ENCODE peak calls at places on chromosomes 3 and 15, in four cellular contexts. Q is GM10248, L is WTC11, M is tibial artery. R is an unnamed sample.

GRCh38 chr3:17336291-17336690 is 406.1 kb downstream of the TBC1D5 start:
- DNase-seq in Q (no peak), L (no peak), M (no peak), R (no peak)

GRCh38 chr15:70523634-70524033 is 239.7 kb downstream of the UACA start:
- DNase-seq in Q (no peak), L (no peak), M (no peak), R (no peak)

GRCh38 chr15:47422901-47423300 is 294.4 kb upstream of the SEMA6D start:
- DNase-seq in Q (no peak), L (no peak), M (no peak), R (no peak)

GRCh38 chr3:45874677-45875346 is 11.5 kb upstream of the CCR9 start:
- DNase-seq in Q (no peak), L (no peak), M (no peak), R (no peak)

GRCh38 chr3:52405066-52405465 is 39.8 kb downstream of the SEMA3G start:
- DNase-seq in Q (no peak), L (no peak), M (no peak), R (no peak)

GRCh38 chr15:68676011-68676605 is 97.3 kb downstream of the CORO2B start:
- DNase-seq in Q (no peak), L (no peak), M (no peak), R (no peak)

GRCh38 chr3:157312366-157312745 is 124.3 kb upstream of the PTX3 start:
- DNase-seq in Q (no peak), L (no peak), M (no peak), R (no peak)

GRCh38 chr3:131957511-131957910 is 77.3 kb downstream of the CPNE4 start:
- DNase-seq in Q (no peak), L (no peak), M (no peak), R (no peak)

GRCh38 chr3:26647078-26647477 is 24.5 kb downstream of the LRRC3B start:
- DNase-seq in Q (no peak), L (no peak), M (no peak), R (no peak)

GRCh38 chr3:99529265-99529664 is 109.1 kb upstream of the COL8A1 start:
- DNase-seq in Q (no peak), L (no peak), M (no peak), R (no peak)

GRCh38 chr3:99534951-99535704 is 103.3 kb upstream of the COL8A1 start:
- DNase-seq in Q (no peak), L (no peak), M (no peak), R (no peak)

GRCh38 chr3:99536555-99537314 is 101.7 kb upstream of the COL8A1 start:
- DNase-seq in Q (no peak), L (no peak), M (no peak), R (no peak)

GRCh38 chr3:99537416-99537815 is 101.0 kb upstream of the COL8A1 start:
- DNase-seq in Q (no peak), L (no peak), M (no peak), R (no peak)

GRCh38 chr3:99532246-99532645 is 106.1 kb upstream of the COL8A1 start:
- DNase-seq in Q (peak; percentile 17), L (peak; percentile 80), M (peak; percentile 33), R (peak; percentile 10)
- TF ChIP-seq CTCF in Q (peak; percentile 43), L (peak; percentile 46), M (peak; percentile 54), R (peak; percentile 57)

GRCh38 chr3:14452676-14453367 is 50.4 kb downstream of the SLC6A6 start:
- DNase-seq in Q (no peak), L (no peak), M (peak; percentile 95), R (no peak)
- TF ChIP-seq CTCF in Q (no peak), L (no peak), M (peak; percentile 49), R (no peak)

GRCh38 chr3:190877925-190878324 is 15.4 kb upstream of the GMNC start:
- DNase-seq in Q (no peak), L (peak; percentile 55), M (no peak), R (no peak)
- TF ChIP-seq CTCF in Q (peak; percentile 18), L (peak; percentile 71), M (no peak), R (peak; percentile 21)

DNA sequence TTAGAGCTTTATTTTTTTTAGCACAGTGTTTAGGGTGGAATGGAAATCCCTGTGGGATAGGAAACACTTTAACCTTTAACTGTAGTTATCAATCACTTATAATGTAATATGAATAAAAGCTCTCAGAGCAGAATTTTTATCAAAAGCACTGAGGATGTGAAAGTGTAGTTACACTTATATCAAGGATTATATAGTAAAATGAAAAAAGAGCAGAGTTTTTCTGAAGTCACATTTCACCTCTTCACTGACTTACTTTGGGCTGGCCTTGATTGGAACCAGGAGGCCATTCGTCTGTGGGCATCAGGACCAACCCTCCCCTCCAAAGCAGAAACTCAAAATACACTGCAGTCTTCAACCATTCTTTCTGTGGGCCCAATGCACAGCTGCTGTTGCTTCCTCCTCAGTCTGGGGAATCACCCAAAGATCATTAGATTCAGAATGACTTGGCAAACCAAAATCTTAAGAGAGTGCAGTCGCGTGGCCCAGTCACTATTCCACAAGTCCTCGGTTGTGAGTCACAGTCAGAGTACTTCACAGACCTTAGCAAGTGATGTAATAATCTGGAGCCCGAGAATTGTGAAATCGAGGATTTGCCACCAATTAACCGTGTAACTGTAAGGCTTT is 132.6 kb upstream of the COL8A1 start:
- DNase-seq in Q (peak; percentile 66), L (no peak), M (peak; percentile 87), R (no peak)
- TF ChIP-seq CTCF in Q (no peak), L (no peak), M (no peak), R (no peak)

DNA sequence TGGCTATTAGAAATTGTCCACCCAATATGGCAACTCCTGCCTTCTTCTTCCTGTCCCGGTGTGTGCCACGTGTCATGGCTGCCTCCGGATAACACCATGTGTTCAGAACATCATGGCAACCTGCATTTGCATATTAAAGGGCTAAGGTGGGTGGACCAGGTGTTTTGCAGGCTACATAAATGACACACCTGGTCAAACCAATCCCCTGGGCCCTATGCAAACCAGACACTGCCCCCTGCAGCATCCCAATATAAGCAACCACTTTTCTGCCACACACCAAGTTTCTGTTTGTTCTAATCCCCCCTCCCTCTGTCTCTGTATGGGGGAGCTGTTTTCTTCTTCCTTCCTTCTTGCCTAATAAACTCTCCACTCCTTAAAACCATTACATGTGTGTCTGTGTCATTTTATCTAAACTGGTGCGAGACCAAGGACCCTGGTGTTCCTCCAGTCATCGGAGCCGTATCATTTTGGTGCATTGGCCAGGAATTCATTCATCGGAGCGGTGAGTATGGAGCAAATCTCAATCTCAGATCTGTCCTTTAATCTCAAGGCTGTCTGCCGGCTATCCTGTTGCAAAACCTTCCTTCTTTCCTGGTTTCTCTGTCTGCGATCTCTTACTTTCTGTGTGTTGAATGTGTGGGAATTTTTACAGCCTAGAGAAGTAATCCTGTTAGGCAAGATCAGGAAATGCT is 44.5 kb downstream of the NCEH1 start:
- DNase-seq in Q (no peak), L (no peak), M (no peak), R (no peak)
- TF ChIP-seq CTCF in Q (no peak), L (no peak), M (no peak), R (no peak)

GRCh38 chr3:193592841-193593665 is at the start of gene OPA1:
- DNase-seq in Q (peak; percentile 97), L (peak; percentile 99), M (peak; percentile 96), R (peak; percentile 94)
- TF ChIP-seq CTCF in Q (no peak), L (no peak), M (no peak), R (peak; percentile 44)

DNA sequence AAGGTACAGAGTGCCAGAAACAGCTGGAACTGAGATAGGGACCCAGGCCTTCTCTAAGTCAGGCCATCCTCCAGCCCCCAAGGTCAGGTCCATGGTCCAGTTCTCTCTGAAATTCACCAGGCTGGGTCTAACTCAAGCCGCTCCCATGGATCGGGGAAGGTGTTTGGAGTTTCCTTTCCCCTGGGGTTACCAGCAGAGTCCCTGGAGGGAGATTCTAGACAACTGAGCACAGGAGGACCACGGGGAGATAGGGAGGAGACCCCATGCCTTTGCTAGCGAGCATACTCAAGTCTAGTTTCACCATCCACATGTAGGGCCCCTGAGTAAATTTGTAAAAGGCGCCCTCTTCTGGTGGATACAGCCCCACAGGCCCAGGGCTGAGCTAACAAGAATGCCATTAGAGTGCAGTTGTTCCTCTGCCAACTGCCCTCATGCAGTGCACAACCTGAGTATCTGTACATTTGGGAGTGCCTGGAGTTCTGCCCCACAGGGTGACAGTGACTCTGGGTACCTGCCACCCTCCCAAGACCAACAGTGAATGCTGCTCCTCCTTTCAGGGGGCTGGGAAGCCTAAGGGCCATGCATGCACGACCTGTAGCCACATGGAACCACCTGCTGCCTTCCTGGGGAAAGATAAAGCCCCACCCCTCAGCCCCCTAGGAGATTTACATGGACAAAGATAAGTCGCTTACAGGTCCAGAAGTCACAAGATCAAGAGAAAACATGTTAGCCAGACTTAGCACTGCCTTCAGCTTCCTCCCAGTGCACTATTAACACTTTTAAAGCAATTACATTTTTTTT is 89.0 kb downstream of the IQSEC1 start:
- DNase-seq in Q (peak; percentile 73), L (peak; percentile 80), M (peak; percentile 71), R (no peak)
- TF ChIP-seq CTCF in Q (peak; percentile 65), L (peak; percentile 62), M (peak; percentile 80), R (peak; percentile 71)

DNA sequence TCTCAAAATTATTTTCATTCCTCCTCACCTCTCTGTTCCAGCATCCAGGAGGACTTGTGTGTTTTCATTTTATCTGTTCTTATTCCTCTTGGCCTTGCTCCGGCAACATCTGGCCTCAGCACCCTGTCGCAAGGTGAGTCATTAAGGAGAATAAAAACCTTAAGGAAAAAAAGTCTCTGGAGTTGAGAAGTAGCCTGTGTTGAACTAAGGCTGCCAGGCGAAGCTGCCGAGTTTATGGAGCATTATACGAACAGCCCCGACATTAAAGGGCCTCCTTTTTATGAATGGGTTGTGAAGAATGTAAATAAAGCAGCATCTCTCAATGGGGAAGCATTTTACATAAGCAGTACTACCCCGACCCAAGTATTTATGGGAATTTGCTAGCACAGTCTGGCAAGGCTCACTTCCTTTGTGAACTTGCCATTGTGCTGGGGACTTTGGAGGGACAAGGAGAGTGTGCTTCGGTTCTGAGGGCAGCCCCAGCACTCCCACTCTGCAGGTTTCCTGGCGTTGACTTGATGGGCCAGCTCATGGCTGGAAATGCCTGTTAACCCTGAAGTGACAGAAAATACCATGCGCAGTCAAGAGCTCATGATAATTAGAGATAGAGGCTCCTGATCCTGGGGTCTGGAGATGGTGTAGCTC is 4.8 kb downstream of the BAHD1 start:
- DNase-seq in Q (no peak), L (no peak), M (no peak), R (no peak)
- TF ChIP-seq CTCF in Q (no peak), L (no peak), M (no peak), R (no peak)

DNA sequence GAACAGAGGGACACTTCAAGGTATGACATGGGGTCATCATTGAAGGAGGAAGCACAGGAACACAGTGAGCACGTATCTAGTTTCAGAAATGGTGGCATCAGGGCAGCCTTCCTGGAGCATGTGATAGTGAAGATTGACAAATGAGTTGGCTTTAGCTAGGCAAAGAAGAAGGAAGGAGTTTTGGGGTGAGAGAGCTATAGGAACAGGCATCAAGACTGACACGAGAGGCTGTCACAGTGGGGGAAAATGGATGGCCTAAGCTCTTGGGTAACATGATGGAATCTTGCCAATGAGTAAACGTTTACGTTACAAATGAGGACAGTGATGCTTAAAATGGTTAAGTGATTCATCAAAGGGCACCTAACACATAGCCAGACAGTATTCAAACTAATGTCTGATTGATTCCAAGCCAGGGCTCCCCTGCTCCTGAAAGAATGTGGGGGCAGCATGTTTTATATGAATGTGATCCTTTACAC is 23.1 kb upstream of the GPR171 start:
- DNase-seq in Q (no peak), L (no peak), M (no peak), R (no peak)
- TF ChIP-seq CTCF in Q (no peak), L (no peak), M (no peak), R (no peak)

DNA sequence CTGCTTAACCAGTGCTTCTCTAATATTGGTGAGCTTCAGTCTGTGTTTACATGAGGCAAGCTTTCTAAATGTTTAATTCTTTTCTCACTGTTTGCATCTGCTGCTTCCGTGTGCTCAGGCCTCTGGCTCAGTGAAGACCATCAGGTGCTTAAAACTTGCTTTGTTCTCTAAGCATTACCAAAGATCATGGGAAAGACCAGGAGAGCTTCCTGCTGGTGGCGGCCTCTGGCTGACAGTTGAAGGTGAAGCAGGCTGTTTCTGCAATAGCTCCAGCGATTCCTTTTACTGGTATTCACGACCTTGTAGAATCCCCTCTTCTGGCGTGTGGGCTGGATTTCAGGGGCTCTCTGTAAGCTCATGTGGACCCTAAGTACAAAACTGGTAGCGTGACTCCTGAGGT is 45.1 kb downstream of the EDEM1 start:
- DNase-seq in Q (no peak), L (peak; percentile 32), M (no peak), R (no peak)
- TF ChIP-seq CTCF in Q (no peak), L (no peak), M (no peak), R (no peak)

R was measured in progenitor cell of endocrine pancreas.